ENCODE peak calls at places on chromosome 16, in five cellular contexts. One of them, this sample, is unnamed.

GRCh38 chr16:21001262-21001661 is 100.7 kb downstream of the LYRM1 start:
- DNase-seq in globus pallidus: peak
- DNase-seq in amygdala: no peak
- DNase-seq in NCI-H524: no peak
- DNase-seq in HFFc6: peak
- DNase-seq in this sample: peak

GRCh38 chr16:67277999-67278772 is 1.1 kb upstream of the PLEKHG4 start:
- DNase-seq in globus pallidus: no peak
- DNase-seq in amygdala: no peak
- DNase-seq in NCI-H524: no peak
- DNase-seq in HFFc6: peak
- DNase-seq in this sample: peak

GRCh38 chr16:35364263-35364662 is 1904.9 kb downstream of the TP53TG3F start:
- DNase-seq in globus pallidus: no peak
- DNase-seq in amygdala: no peak
- DNase-seq in NCI-H524: no peak
- DNase-seq in HFFc6: no peak
- DNase-seq in this sample: no peak

GRCh38 chr16:13994239-13995106 is 74.5 kb downstream of the ERCC4 start:
- DNase-seq in globus pallidus: no peak
- DNase-seq in amygdala: no peak
- DNase-seq in NCI-H524: no peak
- DNase-seq in HFFc6: no peak
- DNase-seq in this sample: no peak

GRCh38 chr16:89363621-89364393 is 126.6 kb downstream of the ANKRD11 start:
- DNase-seq in globus pallidus: no peak
- DNase-seq in amygdala: no peak
- DNase-seq in NCI-H524: no peak
- DNase-seq in HFFc6: peak
- DNase-seq in this sample: peak

GRCh38 chr16:66858740-66859396 is 14.7 kb downstream of the CA7 start:
- DNase-seq in globus pallidus: no peak
- DNase-seq in amygdala: no peak
- DNase-seq in NCI-H524: no peak
- DNase-seq in HFFc6: peak
- DNase-seq in this sample: peak

GRCh38 chr16:89320717-89321501 is 103.4 kb downstream of the ZNF778 start:
- DNase-seq in globus pallidus: no peak
- DNase-seq in amygdala: no peak
- DNase-seq in NCI-H524: peak
- DNase-seq in HFFc6: no peak
- DNase-seq in this sample: peak

GRCh38 chr16:69479806-69480205 is 55.4 kb downstream of the CYB5B start:
- DNase-seq in globus pallidus: no peak
- DNase-seq in amygdala: no peak
- DNase-seq in NCI-H524: no peak
- DNase-seq in HFFc6: no peak
- DNase-seq in this sample: peak

GRCh38 chr16:19771040-19771439 is 53.0 kb downstream of the IQCK start:
- DNase-seq in globus pallidus: no peak
- DNase-seq in amygdala: no peak
- DNase-seq in NCI-H524: no peak
- DNase-seq in HFFc6: no peak
- DNase-seq in this sample: no peak

GRCh38 chr16:21985524-21985923 is 15.4 kb downstream of the PDZD9 start:
- DNase-seq in globus pallidus: no peak
- DNase-seq in amygdala: no peak
- DNase-seq in NCI-H524: no peak
- DNase-seq in HFFc6: no peak
- DNase-seq in this sample: no peak

GRCh38 chr16:11233727-11234376 is 22.2 kb downstream of the SOCS1 start:
- DNase-seq in globus pallidus: no peak
- DNase-seq in amygdala: no peak
- DNase-seq in NCI-H524: no peak
- DNase-seq in HFFc6: no peak
- DNase-seq in this sample: peak

GRCh38 chr16:86387461-86388440 is 122.6 kb upstream of the FOXF1 start:
- DNase-seq in globus pallidus: no peak
- DNase-seq in amygdala: no peak
- DNase-seq in NCI-H524: no peak
- DNase-seq in HFFc6: peak
- DNase-seq in this sample: peak

GRCh38 chr16:2511128-2511785 is 2.5 kb upstream of the ATP6V0C start:
- DNase-seq in globus pallidus: no peak
- DNase-seq in amygdala: no peak
- DNase-seq in NCI-H524: no peak
- DNase-seq in HFFc6: no peak
- DNase-seq in this sample: no peak

GRCh38 chr16:87842209-87842869 is 27.0 kb downstream of the SLC7A5 start:
- DNase-seq in globus pallidus: no peak
- DNase-seq in amygdala: no peak
- DNase-seq in NCI-H524: no peak
- DNase-seq in HFFc6: no peak
- DNase-seq in this sample: no peak

GRCh38 chr16:68889508-68890150 is 46.3 kb downstream of the TANGO6 start:
- DNase-seq in globus pallidus: no peak
- DNase-seq in amygdala: no peak
- DNase-seq in NCI-H524: no peak
- DNase-seq in HFFc6: no peak
- DNase-seq in this sample: no peak

GRCh38 chr16:85270365-85270764 is 158.1 kb upstream of the CIBAR2 start:
- DNase-seq in globus pallidus: no peak
- DNase-seq in amygdala: no peak
- DNase-seq in NCI-H524: no peak
- DNase-seq in HFFc6: no peak
- DNase-seq in this sample: no peak

GRCh38 chr16:69922200-69922599 is 28.9 kb upstream of the CLEC18A start:
- DNase-seq in globus pallidus: no peak
- DNase-seq in amygdala: no peak
- DNase-seq in NCI-H524: no peak
- DNase-seq in HFFc6: no peak
- DNase-seq in this sample: no peak

GRCh38 chr16:56282455-56282854 is 91.2 kb downstream of the GNAO1 start:
- DNase-seq in globus pallidus: no peak
- DNase-seq in amygdala: no peak
- DNase-seq in NCI-H524: no peak
- DNase-seq in HFFc6: no peak
- DNase-seq in this sample: no peak

GRCh38 chr16:86649875-86650274 is 71.5 kb downstream of the FOXL1 start:
- DNase-seq in globus pallidus: no peak
- DNase-seq in amygdala: no peak
- DNase-seq in NCI-H524: no peak
- DNase-seq in HFFc6: no peak
- DNase-seq in this sample: no peak

GRCh38 chr16:57600048-57600835 is 28.2 kb upstream of the ADGRG1 start:
- DNase-seq in globus pallidus: no peak
- DNase-seq in amygdala: no peak
- DNase-seq in NCI-H524: peak
- DNase-seq in HFFc6: no peak
- DNase-seq in this sample: peak

GRCh38 chr16:4714996-4715395 is 19.1 kb downstream of the ANKS3 start:
- DNase-seq in globus pallidus: no peak
- DNase-seq in amygdala: no peak
- DNase-seq in NCI-H524: no peak
- DNase-seq in HFFc6: no peak
- DNase-seq in this sample: no peak

GRCh38 chr16:55701442-55702319 is 45.9 kb downstream of the SLC6A2 start:
- DNase-seq in globus pallidus: peak
- DNase-seq in amygdala: no peak
- DNase-seq in NCI-H524: peak
- DNase-seq in HFFc6: peak
- DNase-seq in this sample: peak

GRCh38 chr16:85422374-85423185 is 190.5 kb upstream of the GSE1 start:
- DNase-seq in globus pallidus: no peak
- DNase-seq in amygdala: no peak
- DNase-seq in NCI-H524: no peak
- DNase-seq in HFFc6: no peak
- DNase-seq in this sample: no peak

GRCh38 chr16:460787-461186 is 35.3 kb downstream of the RAB11FIP3 start:
- DNase-seq in globus pallidus: no peak
- DNase-seq in amygdala: no peak
- DNase-seq in NCI-H524: no peak
- DNase-seq in HFFc6: no peak
- DNase-seq in this sample: no peak

GRCh38 chr16:1972490-1972877 is 631 bp downstream of the TBL3 start:
- DNase-seq in globus pallidus: no peak
- DNase-seq in amygdala: no peak
- DNase-seq in NCI-H524: no peak
- DNase-seq in HFFc6: no peak
- DNase-seq in this sample: no peak

GRCh38 chr16:11615756-11616447 is 29.2 kb upstream of the LITAF start:
- DNase-seq in globus pallidus: no peak
- DNase-seq in amygdala: no peak
- DNase-seq in NCI-H524: no peak
- DNase-seq in HFFc6: no peak
- DNase-seq in this sample: no peak